ENCODE peak calls at places on chromosomes 12 and 14, in eight cellular contexts. K is K562, B is A549, Y is GM12878, I is HCT116, X is HepG2, O is H1, S is SK-N-SH. T is an unnamed sample.

GRCh38 chr14:41925409-41925808 is 318.7 kb downstream of the LRFN5 start:
- DNase-seq in K (no peak), B (no peak), Y (no peak), I (peak; percentile 10), X (peak; percentile 28), O (no peak), S (no peak), T (no peak)

GRCh38 chr12:57616383-57617101 is 5.3 kb downstream of the ARHGEF25 start:
- DNase-seq in K (no peak), B (no peak), Y (no peak), I (no peak), X (no peak), O (no peak), S (no peak), T (no peak)

GRCh38 chr12:17489452-17489851 is 600.5 kb downstream of the RERGL start:
- DNase-seq in K (no peak), B (no peak), Y (no peak), I (no peak), X (no peak), O (no peak), S (no peak), T (no peak)

GRCh38 chr14:42214981-42215491 is 608.4 kb downstream of the LRFN5 start:
- DNase-seq in K (no peak), B (no peak), Y (no peak), I (no peak), X (no peak), O (no peak), S (no peak), T (peak; percentile 63)

GRCh38 chr14:22547309-22547947 is 41.6 kb downstream of the DAD1 start:
- DNase-seq in K (no peak), B (no peak), Y (no peak), I (no peak), X (no peak), O (no peak), S (no peak), T (peak; percentile 67)

GRCh38 chr12:91778091-91778819 is 367.4 kb downstream of the BTG1 start:
- DNase-seq in K (no peak), B (no peak), Y (peak; percentile 26), I (peak; percentile 26), X (no peak), O (no peak), S (no peak), T (peak; percentile 2)

GRCh38 chr12:18658829-18659228 is 79.0 kb downstream of the PLCZ1 start:
- DNase-seq in K (no peak), B (no peak), Y (no peak), I (no peak), X (no peak), O (no peak), S (no peak), T (no peak)

GRCh38 chr12:131761638-131762037 is 50.7 kb downstream of the SFSWAP start:
- DNase-seq in K (no peak), B (no peak), Y (no peak), I (no peak), X (no peak), O (no peak), S (no peak), T (no peak)

GRCh38 chr14:26204362-26204953 is 393.4 kb downstream of the NOVA1 start:
- DNase-seq in K (no peak), B (no peak), Y (no peak), I (no peak), X (no peak), O (no peak), S (no peak), T (peak; percentile 49)

GRCh38 chr14:34064349-34064748 is 113.5 kb upstream of the EGLN3 start:
- DNase-seq in K (no peak), B (no peak), Y (no peak), I (no peak), X (no peak), O (no peak), S (no peak), T (no peak)

GRCh38 chr12:49881400-49882247 is 22.1 kb downstream of the FAIM2 start:
- DNase-seq in K (no peak), B (no peak), Y (no peak), I (no peak), X (no peak), O (no peak), S (no peak), T (no peak)

DNA sequence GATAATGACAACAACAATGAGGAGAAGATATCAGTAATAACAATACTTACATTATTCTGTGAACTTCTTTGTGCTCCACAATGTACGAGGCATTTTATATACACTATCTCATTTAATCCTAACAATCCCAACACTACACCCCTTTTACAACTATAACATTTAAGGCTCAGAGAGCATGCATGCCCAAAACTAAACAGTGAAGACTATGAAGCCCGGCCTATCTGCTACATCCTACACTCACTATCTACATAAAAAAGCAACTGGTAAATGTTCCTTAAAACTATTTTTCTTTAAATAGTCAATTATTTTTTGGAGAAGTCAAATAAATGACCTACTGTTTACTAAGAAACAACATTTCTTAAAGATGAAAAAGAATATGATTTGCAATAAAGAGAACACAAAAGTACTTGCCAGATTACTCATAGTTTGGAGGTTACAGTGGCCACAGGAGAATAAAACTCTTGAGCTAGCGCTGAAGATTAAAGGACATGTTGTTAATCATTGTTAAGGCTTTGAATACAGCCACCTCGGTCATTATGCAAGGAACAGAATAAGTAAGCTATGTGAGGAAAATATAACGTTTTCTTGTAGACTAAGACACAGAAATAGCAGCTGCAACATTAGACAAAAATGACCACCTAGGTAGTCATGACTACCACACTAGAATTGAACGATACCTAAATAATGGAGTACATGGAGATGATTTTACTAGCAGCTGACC is 56.7 kb downstream of the EPS8 start:
- DNase-seq in K (no peak), B (no peak), Y (peak; percentile 57), I (peak; percentile 26), X (peak; percentile 58), O (no peak), S (no peak), T (no peak)
- H3K9me3 ChIP-seq in K (no peaks in the 10 kb centered on the region), B (peaks cover 12% of the 10 kb centered on the region), Y (no peaks in the 10 kb centered on the region), I (peaks cover 4% of the 10 kb centered on the region), X (no peaks in the 10 kb centered on the region), O (no peaks in the 10 kb centered on the region), S (peaks cover 8% of the 10 kb centered on the region), T (no peaks in the 10 kb centered on the region)

GRCh38 chr14:64768401-64769095 is 64.3 kb downstream of the PLEKHG3 start:
- DNase-seq in K (no peak), B (no peak), Y (no peak), I (no peak), X (no peak), O (no peak), S (no peak), T (no peak)
- TF ChIP-seq MAX in K (no peak), B (no peak), Y (no peak), I (no peak), X (no peak), O (no peak), S (no peak), T (no peak)

GRCh38 chr14:28626780-28627179 is 139.8 kb upstream of the FOXG1 start:
- DNase-seq in K (no peak), B (no peak), Y (no peak), I (no peak), X (no peak), O (no peak), S (no peak), T (no peak)

GRCh38 chr14:28630100-28630499 is 136.5 kb upstream of the FOXG1 start:
- DNase-seq in K (no peak), B (no peak), Y (no peak), I (no peak), X (no peak), O (no peak), S (no peak), T (no peak)

GRCh38 chr14:28635387-28635786 is 131.2 kb upstream of the FOXG1 start:
- DNase-seq in K (peak; percentile 7), B (no peak), Y (no peak), I (peak; percentile 3), X (peak; percentile 39), O (no peak), S (no peak), T (peak; percentile 34)

DNA sequence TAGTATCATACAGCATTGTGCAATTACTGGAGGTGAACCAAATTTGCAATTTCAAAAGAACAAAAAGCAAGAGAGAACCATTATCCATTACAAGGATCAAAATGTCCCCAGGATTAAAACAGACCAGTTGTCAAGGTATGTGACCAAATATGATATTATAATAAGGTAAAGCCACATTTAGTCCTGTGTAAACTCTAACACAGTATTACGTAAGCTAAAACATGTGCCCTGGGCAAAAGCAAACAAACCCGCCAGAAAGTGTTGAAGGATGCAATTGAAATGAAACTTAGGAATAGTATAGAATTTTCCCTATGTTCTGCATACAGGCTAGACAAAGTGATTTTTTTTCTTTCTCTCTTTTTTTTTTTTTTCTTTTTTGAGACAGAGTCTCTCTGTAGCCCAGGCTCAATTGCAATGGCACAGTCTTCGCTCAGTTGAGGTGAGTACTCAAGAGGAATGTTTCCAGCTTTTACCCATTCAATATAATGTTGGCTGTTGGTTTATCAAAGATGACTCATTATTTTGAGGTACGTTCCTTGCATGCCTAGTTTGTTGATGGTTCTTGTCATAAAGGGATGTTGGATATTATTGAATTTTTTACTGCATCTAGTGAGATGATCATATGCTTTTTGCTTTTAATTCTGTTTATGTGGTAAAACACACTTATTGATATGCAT is 137.1 kb upstream of the FOXG1 start:
- DNase-seq in K (no peak), B (no peak), Y (no peak), I (no peak), X (no peak), O (no peak), S (no peak), T (no peak)
- H3K9me3 ChIP-seq in K (no peaks in the 10 kb centered on the region), B (no peaks in the 10 kb centered on the region), Y (no peaks in the 10 kb centered on the region), I (peaks cover 3% of the 10 kb centered on the region), X (peaks cover 68% of the 10 kb centered on the region), O (no peaks in the 10 kb centered on the region), S (no peaks in the 10 kb centered on the region), T (no peaks in the 10 kb centered on the region)

GRCh38 chr12:127078577-127079350 is 1188.2 kb upstream of the TMEM132C start:
- DNase-seq in K (no peak), B (no peak), Y (no peak), I (no peak), X (no peak), O (no peak), S (no peak), T (peak; percentile 1)
- TF ChIP-seq MAX in K (no peak), B (no peak), Y (no peak), I (no peak), X (no peak), O (no peak), S (no peak), T (no peak)

DNA sequence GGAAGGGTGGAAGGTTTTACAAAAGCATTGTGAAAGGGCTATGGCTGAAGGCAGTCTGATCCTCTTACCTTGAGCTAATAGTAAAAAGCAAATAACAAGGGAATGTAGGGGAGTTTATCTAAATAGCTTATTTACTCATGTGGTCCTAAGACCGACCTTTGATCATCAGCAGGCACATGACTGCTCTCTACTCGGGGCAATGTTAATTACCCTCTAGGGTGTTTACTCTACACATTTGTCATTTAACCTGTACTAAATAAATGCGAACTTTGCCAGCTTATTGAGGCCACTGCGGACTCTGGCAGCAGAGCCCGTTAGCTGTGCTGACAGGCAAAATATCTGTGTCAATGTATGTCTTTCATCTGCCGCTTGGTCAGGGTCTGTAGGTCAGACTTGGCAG is 768.3 kb upstream of the ATXN7L3B start:
- DNase-seq in K (no peak), B (no peak), Y (no peak), I (no peak), X (peak; percentile 70), O (no peak), S (no peak), T (no peak)
- H3K9me3 ChIP-seq in K (no peaks in the 10 kb centered on the region), B (peaks cover 2% of the 10 kb centered on the region), Y (no peaks in the 10 kb centered on the region), I (no peaks in the 10 kb centered on the region), X (peaks cover 79% of the 10 kb centered on the region), O (peaks cover 5% of the 10 kb centered on the region), S (peaks cover 7% of the 10 kb centered on the region), T (peaks cover 5% of the 10 kb centered on the region)

T was measured in endothelial cell of umbilical vein.